ENCODE peak calls at places on chromosomes 12 and 14, in ten cellular contexts. C is heart left ventricle, S is HepG2, D is A549, E is stomach, N is uterus, Y is Peyer's patch, O is body of pancreas, T is suprapubic skin, V is adrenal gland. W is an unnamed sample. For H3K9me3, the result is how much of the 10 kb centered on the place peaks cover.

GRCh38 chr12:69331482-69331845 is 16.7 kb upstream of the LYZ start:
- DNase-seq in C (no peak), S (no peak), D (no peak), E (no peak), N (no peak), Y (no peak), O (peak), T (no peak), V (no peak), W (no peak)

GRCh38 chr12:57632898-57633825 is at the start of gene B4GALNT1:
- DNase-seq in C (peak), S (no peak), D (peak), E (peak), N (peak), Y (peak), O (peak), T (peak), V (peak), W (no peak)

GRCh38 chr14:32724864-32725550 is 213.7 kb upstream of the NPAS3 start:
- DNase-seq in C (no peak), S (no peak), D (no peak), E (no peak), N (no peak), Y (no peak), O (no peak), T (no peak), V (no peak), W (no peak)

GRCh38 chr12:124238886-124239285 is 56.0 kb upstream of the RFLNA start:
- DNase-seq in C (no peak), S (peak), D (no peak), E (peak), N (no peak), Y (peak), O (no peak), T (no peak), V (no peak), W (no peak)

GRCh38 chr12:80269953-80270552 is 170.7 kb downstream of the OTOGL start:
- DNase-seq in C (peak), S (peak), D (peak), E (no peak), N (no peak), Y (no peak), O (peak), T (no peak), V (no peak), W (peak)

GRCh38 chr12:49609059-49609874 is 3.8 kb upstream of the FAM186B start:
- DNase-seq in C (no peak), S (no peak), D (no peak), E (no peak), N (no peak), Y (no peak), O (no peak), T (no peak), V (no peak), W (no peak)

GRCh38 chr12:96354844-96355534 is 45.2 kb downstream of the CDK17 start:
- DNase-seq in C (no peak), S (no peak), D (no peak), E (no peak), N (no peak), Y (no peak), O (no peak), T (no peak), V (no peak), W (no peak)

GRCh38 chr14:98198385-98198784 is 1073.6 kb downstream of the BCL11B start:
- DNase-seq in C (no peak), S (no peak), D (no peak), E (no peak), N (no peak), Y (no peak), O (peak), T (no peak), V (no peak), W (no peak)

GRCh38 chr12:113899042-113899843 is 66.9 kb downstream of the RBM19 start:
- DNase-seq in C (no peak), S (no peak), D (no peak), E (no peak), N (no peak), Y (no peak), O (peak), T (no peak), V (no peak), W (no peak)

GRCh38 chr12:131074221-131075083 is 120.7 kb downstream of the ADGRD1 start:
- DNase-seq in C (peak), S (no peak), D (no peak), E (peak), N (peak), Y (no peak), O (no peak), T (peak), V (peak), W (peak)

GRCh38 chr12:58309806-58310205 is 368.4 kb downstream of the ATP23 start:
- DNase-seq in C (no peak), S (no peak), D (no peak), E (no peak), N (no peak), Y (no peak), O (no peak), T (no peak), V (no peak), W (no peak)

GRCh38 chr12:40104461-40105264 is 1.2 kb downstream of the SLC2A13 start:
- DNase-seq in C (no peak), S (no peak), D (peak), E (no peak), N (no peak), Y (no peak), O (peak), T (no peak), V (no peak), W (no peak)

GRCh38 chr12:40106655-40107054 is 774 bp upstream of the SLC2A13 start:
- DNase-seq in C (no peak), S (no peak), D (no peak), E (no peak), N (no peak), Y (no peak), O (no peak), T (no peak), V (no peak), W (no peak)

GRCh38 chr12:40106202-40106533 is 287 bp upstream of the SLC2A13 start:
- DNase-seq in C (no peak), S (no peak), D (no peak), E (no peak), N (no peak), Y (no peak), O (no peak), T (no peak), V (no peak), W (no peak)

GRCh38 chr12:40105265-40105514 is 691 bp downstream of the SLC2A13 start:
- DNase-seq in C (peak), S (no peak), D (no peak), E (no peak), N (peak), Y (peak), O (no peak), T (peak), V (peak), W (peak)

DNA sequence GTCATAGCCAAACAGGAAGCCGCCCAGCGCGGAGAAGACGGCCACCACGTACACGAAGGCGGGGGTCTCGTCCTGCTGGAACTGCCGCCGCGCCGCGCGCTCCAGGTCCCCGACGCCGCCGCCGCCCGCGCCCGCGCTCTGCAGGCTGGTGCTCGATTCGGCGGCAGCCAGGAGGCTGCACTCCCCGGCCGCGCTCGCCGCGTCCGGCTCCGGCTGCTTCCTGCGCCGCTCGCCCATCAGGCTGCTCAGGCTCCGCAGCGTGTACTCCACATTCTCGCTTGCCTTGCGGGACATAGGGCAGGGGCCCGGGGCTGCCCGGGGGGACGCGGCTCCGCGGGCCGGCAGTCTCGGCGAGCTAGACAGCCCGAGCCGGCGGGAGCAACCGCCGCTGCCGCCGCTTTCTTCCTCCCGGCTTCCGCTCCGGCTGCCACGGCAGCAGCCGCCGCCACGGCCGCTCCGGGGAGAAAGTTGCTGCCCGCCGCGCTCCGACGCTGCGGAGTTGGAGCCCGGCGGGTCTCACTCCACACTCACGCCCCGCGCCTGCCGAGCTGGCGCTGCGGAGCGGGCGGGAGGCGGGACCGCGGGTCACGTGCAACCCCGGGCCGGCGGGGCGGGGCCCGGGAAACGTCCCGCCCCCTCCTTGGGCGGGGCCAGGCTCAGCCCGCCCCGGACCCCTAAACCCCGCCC is at the start of gene SLC2A13:
- DNase-seq in C (peak), S (peak), D (peak), E (peak), N (peak), Y (peak), O (peak), T (peak), V (peak), W (peak)
- TF ChIP-seq POLR2A in C (no peak), S (peak), D (peak), E (no peak), N (peak), Y (peak), O (peak), T (peak), V (peak), W (peak)

DNA sequence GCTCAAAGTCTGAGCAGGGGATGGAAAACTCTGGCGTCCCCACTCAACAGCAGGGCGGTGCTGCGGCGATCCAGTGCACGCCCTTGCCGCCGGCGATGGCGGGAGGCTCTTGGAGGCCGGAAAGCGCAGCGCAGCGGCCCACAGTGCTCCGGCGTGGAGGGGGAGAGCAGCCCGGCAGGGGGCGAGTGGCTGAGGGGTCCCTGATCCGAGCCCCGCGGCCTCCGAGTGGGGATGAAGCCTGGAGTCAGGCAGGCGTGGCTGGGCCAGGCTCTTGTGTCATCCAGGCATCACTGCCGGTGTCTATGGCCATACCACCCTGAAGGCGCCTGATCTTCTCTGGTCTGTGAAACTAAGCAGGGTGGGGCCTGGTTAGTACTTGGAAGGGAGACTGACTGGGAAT is 183.1 kb downstream of the ALG10 start:
- DNase-seq in C (no peak), S (no peak), D (no peak), E (no peak), N (no peak), Y (no peak), O (no peak), T (peak), V (no peak), W (no peak)
- H3K9me3 ChIP-seq in C (under half), S (under half), D (under half), E (under half), N (under half), Y (under half), O (under half), T (under half), V (under half), W (under half)

DNA sequence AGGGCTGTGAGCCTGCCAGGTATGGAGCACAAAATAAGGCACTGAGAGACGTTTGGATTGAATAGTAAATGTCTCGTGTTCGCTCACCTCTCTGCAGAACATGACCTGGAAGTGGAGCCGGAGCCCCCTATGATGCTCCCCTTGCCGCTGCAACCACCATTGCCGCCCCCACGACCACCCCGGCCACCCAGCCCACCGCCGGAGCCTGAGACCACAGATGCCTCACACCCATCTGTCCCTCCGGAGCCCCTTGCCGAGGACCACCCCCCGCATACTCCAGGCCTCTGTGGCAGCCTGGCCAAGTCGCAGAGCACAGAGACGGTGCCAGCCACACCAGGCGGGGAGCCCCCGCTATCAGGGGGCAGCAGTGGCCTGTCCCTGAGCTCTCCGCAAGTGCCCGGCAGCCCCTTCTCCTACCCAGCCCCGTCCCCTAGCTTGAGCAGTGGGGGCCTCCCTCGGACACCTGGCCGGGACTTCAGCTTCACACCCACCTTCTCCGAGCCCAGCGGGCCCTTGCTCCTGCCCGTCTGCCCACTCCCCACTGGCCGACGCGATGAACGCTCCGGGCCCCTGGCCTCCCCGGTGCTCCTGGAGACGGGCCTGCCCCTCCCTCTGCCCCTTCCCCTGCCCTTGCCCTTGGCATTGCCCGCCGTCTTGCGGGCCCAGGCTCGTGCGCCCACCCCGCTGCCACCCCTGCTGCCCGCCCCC is 18.7 kb downstream of the SETD1B start:
- DNase-seq in C (no peak), S (no peak), D (no peak), E (no peak), N (no peak), Y (no peak), O (no peak), T (no peak), V (no peak), W (no peak)
- TF ChIP-seq POLR2A in C (no peak), S (no peak), D (no peak), E (no peak), N (no peak), Y (no peak), O (no peak), T (no peak), V (no peak), W (no peak)

GRCh38 chr14:106062502-106063272 is 536.3 kb downstream of the TMEM121 start:
- DNase-seq in C (no peak), S (no peak), D (no peak), E (no peak), N (no peak), Y (no peak), O (no peak), T (no peak), V (no peak), W (no peak)

GRCh38 chr14:106058342-106058741 is 532.0 kb downstream of the TMEM121 start:
- DNase-seq in C (no peak), S (no peak), D (no peak), E (no peak), N (no peak), Y (no peak), O (no peak), T (no peak), V (no peak), W (no peak)

GRCh38 chr14:106055257-106055656 is 528.9 kb downstream of the TMEM121 start:
- DNase-seq in C (no peak), S (no peak), D (no peak), E (no peak), N (no peak), Y (no peak), O (no peak), T (no peak), V (no peak), W (no peak)

DNA sequence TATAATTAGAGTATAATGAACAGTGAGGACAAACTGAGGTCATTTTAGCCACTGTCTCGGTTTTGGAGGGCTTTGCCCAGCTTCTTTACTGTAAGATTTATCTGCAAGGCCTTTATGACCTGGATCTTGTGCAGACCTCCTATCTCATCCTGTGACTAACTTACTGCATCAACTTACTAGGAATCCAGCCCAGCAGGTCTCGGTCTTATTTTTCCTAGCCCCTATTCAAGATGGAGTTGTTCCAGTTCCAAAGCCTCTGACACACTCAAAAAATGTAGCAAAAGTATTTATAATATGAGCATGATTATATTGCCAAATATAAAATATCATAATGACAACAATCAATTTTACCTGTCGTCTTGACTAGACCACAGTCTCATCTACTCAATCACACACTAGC is 534.2 kb downstream of the TMEM121 start:
- DNase-seq in C (no peak), S (no peak), D (no peak), E (no peak), N (no peak), Y (no peak), O (no peak), T (no peak), V (no peak), W (no peak)
- H3K9me3 ChIP-seq in C (under half), S (under half), D (under half), E (under half), N (under half), Y (under half), O (under half), T (under half), V (under half), W (under half)

W was measured in tibial nerve.